ENCODE peak calls at places on chromosomes 11 and 22, in six cellular contexts. F is activated CD4-positive, alpha-beta T cell treated with anti-CD3 and anti-CD28 coated beads, Interleukin-2, amount 50 U/mL, for 24 hours; U is foreskin fibroblast; Z is cardiac septum; X is effector CD4-positive, alpha-beta T cell; I is COLO829. W is an unnamed sample.

GRCh38 chr11:119371778-119372182 is 9.7 kb downstream of the USP2 start:
- DNase-seq in F (no peak), U (peak; percentile 30), Z (no peak), X (no peak), I (no peak), W (no peak)

GRCh38 chr22:46473021-46473779 is 64.2 kb downstream of the CELSR1 start:
- DNase-seq in F (no peak), U (no peak), Z (no peak), X (no peak), I (no peak), W (no peak)

GRCh38 chr22:23193420-23193819 is 13.1 kb downstream of the BCR start:
- DNase-seq in F (no peak), U (no peak), Z (no peak), X (no peak), I (no peak), W (no peak)

GRCh38 chr22:21712751-21713427 is 22.7 kb downstream of the YPEL1 start:
- DNase-seq in F (peak; percentile 30), U (peak; percentile 87), Z (peak; percentile 81), X (peak; percentile 44), I (peak; percentile 94), W (peak; percentile 54)

GRCh38 chr22:41330169-41330568 is 28.8 kb downstream of the ZC3H7B start:
- DNase-seq in F (no peak), U (no peak), Z (no peak), X (no peak), I (no peak), W (no peak)

GRCh38 chr22:23115825-23116494 is 25.8 kb downstream of the RSPH14 start:
- DNase-seq in F (no peak), U (no peak), Z (no peak), X (no peak), I (no peak), W (no peak)

GRCh38 chr22:11629661-11630385 is 3898.2 kb upstream of the OR11H1 start:
- DNase-seq in F (no peak), U (no peak), Z (no peak), X (no peak), I (no peak), W (no peak)

GRCh38 chr11:119586181-119586580 is 142.8 kb downstream of the NECTIN1 start:
- DNase-seq in F (no peak), U (no peak), Z (no peak), X (no peak), I (no peak), W (no peak)

GRCh38 chr11:19953342-19953741 is 206.9 kb downstream of the DBX1 start:
- DNase-seq in F (no peak), U (peak; percentile 61), Z (no peak), X (no peak), I (peak; percentile 13), W (no peak)

GRCh38 chr11:128093689-128094088 is 493.7 kb downstream of the ETS1 start:
- DNase-seq in F (no peak), U (no peak), Z (no peak), X (no peak), I (no peak), W (no peak)

GRCh38 chr11:9972917-9973504 is 309.1 kb downstream of the SWAP70 start:
- DNase-seq in F (no peak), U (peak; percentile 87), Z (no peak), X (no peak), I (peak; percentile 76), W (peak; percentile 36)

GRCh38 chr11:15654397-15654915 is 539.7 kb downstream of the INSC start:
- DNase-seq in F (no peak), U (no peak), Z (no peak), X (no peak), I (no peak), W (no peak)

GRCh38 chr22:40855960-40856512 is 403 bp downstream of the ST13 start:
- DNase-seq in F (peak; percentile 24), U (peak; percentile 38), Z (no peak), X (no peak), I (no peak), W (no peak)

GRCh38 chr22:49497266-49497665 is 330.4 kb downstream of the BRD1 start:
- DNase-seq in F (no peak), U (no peak), Z (no peak), X (no peak), I (no peak), W (no peak)

GRCh38 chr11:58004664-58005063 is 19.0 kb upstream of the OR9Q1 start:
- DNase-seq in F (no peak), U (no peak), Z (no peak), X (no peak), I (no peak), W (no peak)

GRCh38 chr11:130165601-130166456 is 6.2 kb downstream of the ST14 start:
- DNase-seq in F (no peak), U (no peak), Z (no peak), X (no peak), I (no peak), W (no peak)

GRCh38 chr11:69537855-69538640 is 56.6 kb downstream of the LINC01488 start:
- DNase-seq in F (no peak), U (no peak), Z (peak; percentile 69), X (no peak), I (no peak), W (no peak)

W was measured in GM18507.